ENCODE peak calls at places on chromosomes 11 and 22, in four cellular contexts. One of them, this sample, is unnamed.

GRCh38 chr11:11078344-11078743 is 220.5 kb upstream of the ZBED5 start:
- DNase-seq in tibial nerve: no peak
- DNase-seq in CD8-positive, alpha-beta T cell: no peak
- DNase-seq in RWPE1: no peak
- DNase-seq in this sample: no peak

GRCh38 chr11:114819028-114819427 is 140.7 kb downstream of the NXPE2 start:
- DNase-seq in RWPE1: no peak
- DNase-seq in tibial nerve: no peak
- DNase-seq in CD8-positive, alpha-beta T cell: no peak
- DNase-seq in this sample: no peak

GRCh38 chr11:13028322-13028721 is 19.2 kb downstream of the RASSF10 start:
- DNase-seq in tibial nerve: no peak
- DNase-seq in CD8-positive, alpha-beta T cell: no peak
- DNase-seq in RWPE1: no peak
- DNase-seq in this sample: no peak

GRCh38 chr11:72228844-72229231 is 4.3 kb downstream of the INPPL1 start:
- DNase-seq in CD8-positive, alpha-beta T cell: no peak
- DNase-seq in tibial nerve: no peak
- DNase-seq in RWPE1: no peak
- DNase-seq in this sample: no peak

GRCh38 chr22:31332010-31332409 is 14.1 kb downstream of the PATZ1 start:
- DNase-seq in CD8-positive, alpha-beta T cell: no peak
- DNase-seq in RWPE1: no peak
- DNase-seq in tibial nerve: no peak
- DNase-seq in this sample: no peak

GRCh38 chr22:23151827-23152226 is 6.5 kb downstream of the RAB36 start:
- DNase-seq in CD8-positive, alpha-beta T cell: no peak
- DNase-seq in RWPE1: no peak
- DNase-seq in tibial nerve: no peak
- DNase-seq in this sample: no peak

GRCh38 chr22:34324763-34325162 is 404.5 kb upstream of the LARGE1 start:
- DNase-seq in RWPE1: no peak
- DNase-seq in tibial nerve: no peak
- DNase-seq in CD8-positive, alpha-beta T cell: no peak
- DNase-seq in this sample: no peak

GRCh38 chr22:37546436-37547248 is 13.6 kb upstream of the CDC42EP1 start:
- DNase-seq in RWPE1: no peak
- DNase-seq in CD8-positive, alpha-beta T cell: no peak
- DNase-seq in tibial nerve: no peak
- DNase-seq in this sample: no peak

GRCh38 chr22:46911341-46911740 is 148.9 kb downstream of the TBC1D22A start:
- DNase-seq in CD8-positive, alpha-beta T cell: no peak
- DNase-seq in RWPE1: no peak
- DNase-seq in tibial nerve: no peak
- DNase-seq in this sample: no peak

GRCh38 chr11:111697910-111698309 is 68.3 kb downstream of the PPP2R1B start:
- DNase-seq in CD8-positive, alpha-beta T cell: no peak
- DNase-seq in tibial nerve: no peak
- DNase-seq in RWPE1: no peak
- DNase-seq in this sample: no peak

DNA sequence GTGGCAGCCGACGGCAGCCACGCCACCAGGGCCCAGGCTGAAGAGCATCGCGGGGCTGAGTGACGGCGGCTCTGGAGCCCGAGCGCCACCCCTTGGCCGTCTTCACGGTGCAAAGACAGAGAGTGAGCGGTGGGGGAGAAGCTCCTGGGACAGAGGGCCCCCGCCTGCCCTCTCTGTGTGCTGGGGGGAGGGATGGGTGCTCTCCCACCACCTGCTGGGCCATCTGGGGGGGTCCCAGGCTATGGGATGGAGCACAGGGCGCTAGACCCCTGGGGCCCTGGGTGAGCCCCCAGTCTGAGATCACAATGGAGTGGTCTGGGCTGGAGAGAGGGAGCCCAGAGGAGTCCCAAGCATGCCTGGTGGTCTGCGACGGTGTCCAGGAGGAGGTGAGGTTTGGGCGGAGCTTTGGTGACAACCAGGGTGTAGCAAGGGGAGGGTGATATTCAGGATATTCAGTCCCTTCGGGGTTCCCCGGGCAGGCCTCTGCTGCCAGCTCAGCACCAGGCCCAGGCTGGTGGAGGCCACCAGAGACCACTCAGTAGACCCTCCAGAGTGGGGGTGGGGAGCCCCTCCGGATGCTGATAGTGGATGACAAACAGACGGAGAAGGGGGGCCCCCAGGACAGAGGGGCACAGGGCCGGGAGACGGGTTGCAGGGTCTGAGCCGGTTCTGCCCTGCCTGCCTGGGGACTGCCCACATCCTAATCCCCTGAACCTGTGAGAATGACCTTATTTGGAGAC is 78.1 kb upstream of the PRR5 start:
- DNase-seq in CD8-positive, alpha-beta T cell: no peak
- DNase-seq in tibial nerve: no peak
- DNase-seq in RWPE1: peak; percentile 16
- DNase-seq in this sample: no peak
- TF ChIP-seq CTCF in CD8-positive, alpha-beta T cell: no peak
- TF ChIP-seq CTCF in tibial nerve: no peak
- TF ChIP-seq CTCF in RWPE1: peak; percentile 74
- TF ChIP-seq CTCF in this sample: no peak

GRCh38 chr11:63671322-63672155 is at the start of gene ATL3:
- DNase-seq in tibial nerve: peak; percentile 98
- DNase-seq in CD8-positive, alpha-beta T cell: peak; percentile 91
- DNase-seq in RWPE1: peak; percentile 94
- DNase-seq in this sample: peak; percentile 89
- TF ChIP-seq CTCF in tibial nerve: peak; percentile 7
- TF ChIP-seq CTCF in CD8-positive, alpha-beta T cell: no peak
- TF ChIP-seq CTCF in RWPE1: no peak
- TF ChIP-seq CTCF in this sample: no peak

DNA sequence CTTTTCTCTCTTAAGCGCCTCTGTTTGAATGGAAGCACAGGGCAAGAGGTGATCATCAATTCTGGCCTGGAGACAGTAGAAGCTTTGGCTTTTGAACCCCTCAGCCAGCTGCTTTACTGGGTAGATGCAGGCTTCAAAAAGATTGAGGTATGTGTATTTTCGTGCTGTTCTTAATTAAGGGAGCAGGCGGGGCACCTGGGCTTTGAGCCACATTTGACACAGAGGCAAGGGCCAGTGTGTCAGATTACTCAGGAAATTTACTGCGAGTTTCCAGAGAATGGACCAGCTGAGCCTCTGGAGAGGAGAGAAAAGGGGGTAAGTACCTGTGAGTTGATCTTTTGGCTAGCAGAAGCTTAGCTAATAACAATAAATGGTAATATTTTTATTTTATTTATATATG is 102.4 kb upstream of the SORL1-AS1 start:
- DNase-seq in RWPE1: no peak
- DNase-seq in CD8-positive, alpha-beta T cell: no peak
- DNase-seq in tibial nerve: no peak
- DNase-seq in this sample: no peak
- TF ChIP-seq CTCF in RWPE1: no peak
- TF ChIP-seq CTCF in CD8-positive, alpha-beta T cell: no peak
- TF ChIP-seq CTCF in tibial nerve: no peak
- TF ChIP-seq CTCF in this sample: no peak

GRCh38 chr11:82864268-82864667 is 36.0 kb downstream of the PRCP start:
- DNase-seq in RWPE1: peak; percentile 64
- DNase-seq in CD8-positive, alpha-beta T cell: peak; percentile 23
- DNase-seq in tibial nerve: peak; percentile 53
- DNase-seq in this sample: no peak

GRCh38 chr11:82865841-82866240 is 34.4 kb downstream of the PRCP start:
- DNase-seq in CD8-positive, alpha-beta T cell: no peak
- DNase-seq in tibial nerve: no peak
- DNase-seq in RWPE1: no peak
- DNase-seq in this sample: no peak

GRCh38 chr11:82869657-82870056 is 30.6 kb downstream of the PRCP start:
- DNase-seq in RWPE1: no peak
- DNase-seq in tibial nerve: no peak
- DNase-seq in CD8-positive, alpha-beta T cell: no peak
- DNase-seq in this sample: no peak

GRCh38 chr11:82871646-82872045 is 28.6 kb downstream of the PRCP start:
- DNase-seq in RWPE1: no peak
- DNase-seq in tibial nerve: no peak
- DNase-seq in CD8-positive, alpha-beta T cell: no peak
- DNase-seq in this sample: no peak

DNA sequence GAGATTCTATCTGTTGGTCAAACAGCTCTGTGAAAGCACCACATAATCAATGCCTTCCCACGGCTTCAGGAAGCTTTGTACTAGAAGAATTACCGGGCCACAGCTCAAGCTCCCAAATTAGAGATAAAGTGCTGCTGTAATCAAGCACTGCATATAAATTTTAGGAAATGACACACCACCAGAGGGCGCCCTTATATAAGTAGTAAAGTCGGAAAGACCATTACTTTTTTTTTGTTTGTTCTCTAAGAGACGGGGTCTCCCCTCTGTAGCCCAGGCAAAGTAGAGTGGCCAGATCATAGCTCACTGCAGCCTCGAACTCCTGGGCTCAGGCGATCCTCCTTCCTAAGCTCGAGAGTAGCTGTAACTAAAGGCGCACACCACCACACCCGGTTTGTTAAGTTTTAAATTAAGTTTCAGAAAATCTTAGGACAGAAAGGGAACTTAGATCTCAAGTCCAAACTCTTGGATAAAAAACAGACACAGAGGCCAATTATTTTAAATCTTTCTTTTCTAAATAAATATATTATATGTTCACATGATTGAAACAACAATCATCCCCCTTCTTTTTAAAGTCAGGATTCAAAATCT is 32.6 kb downstream of the PRCP start:
- DNase-seq in CD8-positive, alpha-beta T cell: peak; percentile 74
- DNase-seq in tibial nerve: peak; percentile 79
- DNase-seq in RWPE1: peak; percentile 46
- DNase-seq in this sample: peak; percentile 55
- TF ChIP-seq CTCF in CD8-positive, alpha-beta T cell: peak; percentile 90
- TF ChIP-seq CTCF in tibial nerve: peak; percentile 65
- TF ChIP-seq CTCF in RWPE1: peak; percentile 80
- TF ChIP-seq CTCF in this sample: peak; percentile 80

GRCh38 chr11:18844753-18845367 is 53.3 kb upstream of the PTPN5 start:
- DNase-seq in CD8-positive, alpha-beta T cell: no peak
- DNase-seq in RWPE1: peak; percentile 44
- DNase-seq in tibial nerve: no peak
- DNase-seq in this sample: no peak
- TF ChIP-seq CTCF in CD8-positive, alpha-beta T cell: peak; percentile 47
- TF ChIP-seq CTCF in RWPE1: peak; percentile 57
- TF ChIP-seq CTCF in tibial nerve: no peak
- TF ChIP-seq CTCF in this sample: peak; percentile 48

DNA sequence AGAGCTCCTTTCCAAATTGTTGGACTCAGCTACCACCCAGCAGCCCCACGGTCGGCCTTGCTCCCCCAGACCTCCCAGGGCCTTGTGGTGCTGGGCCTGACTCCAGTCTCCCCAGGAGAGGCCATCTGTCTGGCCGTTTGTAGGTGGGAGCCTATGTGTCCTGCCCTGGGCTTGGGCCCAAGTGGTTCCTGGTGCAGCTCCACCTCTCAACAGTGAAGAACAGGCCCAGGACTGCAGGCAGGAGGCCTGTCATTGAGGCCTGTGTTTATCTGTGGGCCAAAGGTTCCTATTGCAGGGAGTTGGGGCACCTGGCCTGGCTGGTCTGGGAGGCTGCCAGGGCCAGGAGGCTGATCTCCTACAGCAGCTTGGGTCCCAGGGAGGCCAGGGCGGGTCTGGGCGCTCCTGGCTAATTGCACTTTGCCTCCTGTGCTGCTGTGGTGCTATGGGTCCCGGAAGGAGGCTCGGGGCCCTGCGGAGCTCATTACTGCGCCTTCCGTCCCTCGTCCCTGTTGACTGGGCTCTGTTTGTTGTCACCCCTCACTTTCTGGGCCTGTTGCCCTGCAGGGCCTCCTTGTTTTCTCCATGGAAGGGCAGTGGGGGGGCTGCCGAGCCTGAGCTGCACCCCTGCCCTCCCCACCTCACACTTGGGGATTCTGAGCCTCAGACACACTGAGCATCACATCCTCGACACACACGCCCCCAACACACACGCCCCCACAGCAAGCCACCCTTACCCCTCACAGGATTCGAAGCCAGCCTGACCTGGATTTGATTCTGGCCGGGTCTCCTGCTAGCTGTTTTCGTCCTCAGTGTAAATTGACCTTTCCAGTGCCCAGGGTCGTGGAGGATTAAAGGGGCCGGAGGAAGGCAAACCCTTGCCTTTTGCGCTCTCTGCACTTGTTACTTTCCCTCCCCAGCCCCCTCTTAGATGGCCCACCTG is 6.8 kb upstream of the OMP start:
- DNase-seq in CD8-positive, alpha-beta T cell: no peak
- DNase-seq in RWPE1: no peak
- DNase-seq in tibial nerve: no peak
- DNase-seq in this sample: no peak
- TF ChIP-seq CTCF in CD8-positive, alpha-beta T cell: no peak
- TF ChIP-seq CTCF in RWPE1: no peak
- TF ChIP-seq CTCF in tibial nerve: no peak
- TF ChIP-seq CTCF in this sample: no peak

GRCh38 chr11:35458846-35459245 is 39.5 kb upstream of the SLC1A2 start:
- DNase-seq in RWPE1: no peak
- DNase-seq in tibial nerve: no peak
- DNase-seq in CD8-positive, alpha-beta T cell: no peak
- DNase-seq in this sample: no peak

GRCh38 chr11:35466058-35466457 is 46.7 kb upstream of the SLC1A2 start:
- DNase-seq in CD8-positive, alpha-beta T cell: no peak
- DNase-seq in RWPE1: no peak
- DNase-seq in tibial nerve: no peak
- DNase-seq in this sample: no peak

GRCh38 chr11:35463211-35463810 is 44.0 kb upstream of the SLC1A2 start:
- DNase-seq in CD8-positive, alpha-beta T cell: no peak
- DNase-seq in RWPE1: no peak
- DNase-seq in tibial nerve: no peak
- DNase-seq in this sample: no peak

GRCh38 chr11:35464308-35464707 is 45.0 kb upstream of the SLC1A2 start:
- DNase-seq in CD8-positive, alpha-beta T cell: no peak
- DNase-seq in RWPE1: no peak
- DNase-seq in tibial nerve: no peak
- DNase-seq in this sample: no peak

DNA sequence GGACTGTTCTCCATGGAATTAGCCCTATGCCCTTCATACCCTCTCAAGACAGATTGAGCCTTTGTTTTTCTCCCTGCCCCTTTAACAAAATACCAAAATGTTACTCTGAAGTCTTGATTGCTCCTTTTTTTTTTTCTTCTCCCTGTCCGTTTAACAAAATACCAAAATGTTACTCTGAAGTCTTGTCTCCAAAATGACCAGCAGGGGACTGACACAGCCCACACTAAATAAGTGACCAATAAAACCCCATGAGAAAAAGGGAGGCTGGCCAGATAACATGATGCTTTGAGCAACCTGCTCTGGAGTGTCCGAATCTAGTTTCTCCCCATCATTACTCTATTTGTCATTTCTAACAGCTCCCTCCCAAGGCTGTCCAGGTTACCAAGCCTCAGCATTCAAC is 42.6 kb upstream of the SLC1A2 start:
- DNase-seq in CD8-positive, alpha-beta T cell: no peak
- DNase-seq in tibial nerve: no peak
- DNase-seq in RWPE1: no peak
- DNase-seq in this sample: no peak
- TF ChIP-seq CTCF in CD8-positive, alpha-beta T cell: no peak
- TF ChIP-seq CTCF in tibial nerve: no peak
- TF ChIP-seq CTCF in RWPE1: no peak
- TF ChIP-seq CTCF in this sample: no peak

GRCh38 chr11:126280595-126280994 is 2.3 kb upstream of the TIRAP start:
- DNase-seq in RWPE1: no peak
- DNase-seq in CD8-positive, alpha-beta T cell: no peak
- DNase-seq in tibial nerve: no peak
- DNase-seq in this sample: no peak
- TF ChIP-seq CTCF in RWPE1: no peak
- TF ChIP-seq CTCF in CD8-positive, alpha-beta T cell: no peak
- TF ChIP-seq CTCF in tibial nerve: no peak
- TF ChIP-seq CTCF in this sample: no peak